ENCODE peak calls at places on chromosomes 16 and 17, in seven cellular contexts. E is brain microvascular endothelial cell, Z is H54, L is fibroblast of the aortic adventitia, G is amygdala, H is AG08395, B is neural progenitor cell. V is an unnamed sample.

GRCh38 chr17:8585911-8586310 is 44.6 kb downstream of the MYH10 start:
- DNase-seq in E (no peak), Z (no peak), L (no peak), G (no peak), H (no peak), B (no peak), V (no peak)

GRCh38 chr17:65173284-65173793 is 36.2 kb downstream of the RGS9 start:
- DNase-seq in E (peak), Z (no peak), L (peak), G (no peak), H (no peak), B (no peak), V (peak)

GRCh38 chr16:46839986-46840443 is 9.0 kb upstream of the C16orf87 start:
- DNase-seq in E (no peak), Z (no peak), L (no peak), G (no peak), H (no peak), B (no peak), V (no peak)

GRCh38 chr17:9239260-9239820 is 218.0 kb downstream of the NTN1 start:
- DNase-seq in E (no peak), Z (no peak), L (no peak), G (no peak), H (no peak), B (no peak), V (no peak)

GRCh38 chr16:81429045-81429521 is 15.5 kb upstream of the CMIP start:
- DNase-seq in E (peak), Z (peak), L (peak), G (no peak), H (peak), B (peak), V (peak)

GRCh38 chr16:2841606-2842339 is 11.7 kb downstream of the ZG16B start:
- DNase-seq in E (no peak), Z (no peak), L (no peak), G (no peak), H (no peak), B (no peak), V (no peak)

GRCh38 chr17:50102164-50102991 is 7.2 kb downstream of the PDK2 start:
- DNase-seq in E (no peak), Z (no peak), L (no peak), G (no peak), H (peak), B (no peak), V (no peak)

GRCh38 chr16:56241596-56241995 is 50.3 kb downstream of the GNAO1 start:
- DNase-seq in E (no peak), Z (no peak), L (no peak), G (no peak), H (no peak), B (no peak), V (peak)

GRCh38 chr17:74118504-74118903 is 85.0 kb upstream of the RPL38 start:
- DNase-seq in E (no peak), Z (no peak), L (no peak), G (no peak), H (no peak), B (peak), V (no peak)

GRCh38 chr17:6000426-6000825 is 69.8 kb upstream of the WSCD1 start:
- DNase-seq in E (no peak), Z (no peak), L (no peak), G (no peak), H (no peak), B (no peak), V (no peak)

GRCh38 chr16:10988164-10988803 is 43.9 kb downstream of the CLEC16A start:
- DNase-seq in E (no peak), Z (no peak), L (no peak), G (no peak), H (no peak), B (peak), V (no peak)

V was measured in fibroblast of lung.